ENCODE peak calls at places on chromosomes 7 and 10, in ten cellular contexts. S, F, Z, H, U, B, A, D, G and K are unnamed samples.

GRCh38 chr7:32679192-32679591 is 183.9 kb downstream of the AVL9 start:
- DNase-seq in S (no peak), F (no peak), Z (no peak), H (no peak), U (no peak), B (no peak), A (no peak), D (no peak), G (no peak), K (no peak)

GRCh38 chr7:69751026-69751425 is 152.8 kb downstream of the AUTS2 start:
- DNase-seq in S (no peak), F (no peak), Z (no peak), H (no peak), U (no peak), B (no peak), A (no peak), D (no peak), G (no peak), K (no peak)

GRCh38 chr7:2598175-2598823 is 33.5 kb upstream of the TTYH3 start:
- DNase-seq in S (no peak), F (no peak), Z (no peak), H (no peak), U (no peak), B (no peak), A (no peak), D (no peak), G (no peak), K (no peak)

GRCh38 chr10:2023687-2024086 is 286.4 kb upstream of the ADARB2 start:
- DNase-seq in S (no peak), F (no peak), Z (no peak), H (no peak), U (no peak), B (no peak), A (no peak), D (no peak), G (no peak), K (no peak)

GRCh38 chr7:101676956-101677355 is 47.9 kb upstream of the MYL10 start:
- DNase-seq in S (no peak), F (no peak), Z (no peak), H (no peak), U (no peak), B (no peak), A (no peak), D (no peak), G (no peak), K (no peak)

GRCh38 chr7:96327429-96327828 is 5.5 kb upstream of the SLC25A13 start:
- DNase-seq in S (no peak), F (no peak), Z (no peak), H (no peak), U (no peak), B (no peak), A (no peak), D (peak), G (no peak), K (no peak)

GRCh38 chr7:18638594-18639452 is 143.3 kb downstream of the HDAC9 start:
- DNase-seq in S (no peak), F (no peak), Z (no peak), H (peak), U (no peak), B (no peak), A (no peak), D (no peak), G (peak), K (no peak)

GRCh38 chr7:88309845-88310244 is 3.2 kb upstream of the STEAP4 start:
- DNase-seq in S (no peak), F (no peak), Z (no peak), H (no peak), U (no peak), B (no peak), A (no peak), D (no peak), G (no peak), K (no peak)

GRCh38 chr10:22754298-22754697 is 39.9 kb upstream of the PIP4K2A start:
- DNase-seq in S (no peak), F (no peak), Z (no peak), H (no peak), U (no peak), B (no peak), A (no peak), D (no peak), G (no peak), K (no peak)

GRCh38 chr10:4069491-4069890 is 284.5 kb upstream of the KLF6 start:
- DNase-seq in S (peak), F (no peak), Z (no peak), H (no peak), U (no peak), B (no peak), A (no peak), D (no peak), G (peak), K (no peak)

GRCh38 chr7:81470084-81470723 is 299.6 kb downstream of the HGF start:
- DNase-seq in S (no peak), F (peak), Z (no peak), H (peak), U (no peak), B (peak), A (peak), D (peak), G (peak), K (no peak)

GRCh38 chr7:66464059-66464458 is 164.6 kb upstream of the KCTD7 start:
- DNase-seq in S (no peak), F (no peak), Z (no peak), H (no peak), U (no peak), B (no peak), A (no peak), D (no peak), G (no peak), K (no peak)

GRCh38 chr7:21945374-21946227 is at the start of gene CDCA7L:
- DNase-seq in S (no peak), F (peak), Z (peak), H (peak), U (peak), B (peak), A (peak), D (peak), G (peak), K (no peak)

GRCh38 chr7:46707973-46708372 is 786.9 kb upstream of the IGFBP3 start:
- DNase-seq in S (no peak), F (no peak), Z (no peak), H (no peak), U (no peak), B (no peak), A (no peak), D (no peak), G (no peak), K (no peak)

GRCh38 chr10:16732376-16732775 is 84.8 kb downstream of the RSU1 start:
- DNase-seq in S (no peak), F (no peak), Z (no peak), H (no peak), U (no peak), B (no peak), A (no peak), D (no peak), G (no peak), K (no peak)

GRCh38 chr10:132264306-132264950 is 43.3 kb downstream of the STK32C start:
- DNase-seq in S (no peak), F (no peak), Z (no peak), H (no peak), U (no peak), B (no peak), A (peak), D (no peak), G (no peak), K (no peak)

GRCh38 chr10:62327897-62328296 is 46.3 kb upstream of the ZNF365 start:
- DNase-seq in S (no peak), F (no peak), Z (no peak), H (no peak), U (no peak), B (no peak), A (no peak), D (no peak), G (no peak), K (no peak)

GRCh38 chr7:118627467-118627866 is 403.0 kb downstream of the ANKRD7 start:
- DNase-seq in S (no peak), F (no peak), Z (no peak), H (no peak), U (no peak), B (no peak), A (no peak), D (no peak), G (no peak), K (no peak)

GRCh38 chr10:133285217-133285616 is 8.5 kb upstream of the ADAM8 start:
- DNase-seq in S (no peak), F (no peak), Z (no peak), H (no peak), U (no peak), B (no peak), A (no peak), D (no peak), G (no peak), K (no peak)

GRCh38 chr10:30811665-30812017 is 182.1 kb upstream of the LYZL2 start:
- DNase-seq in S (no peak), F (no peak), Z (no peak), H (no peak), U (no peak), B (no peak), A (no peak), D (no peak), G (no peak), K (no peak)

GRCh38 chr10:48457949-48458661 is 146.8 kb downstream of the ARHGAP22 start:
- DNase-seq in S (no peak), F (no peak), Z (no peak), H (no peak), U (no peak), B (no peak), A (no peak), D (peak), G (no peak), K (no peak)

GRCh38 chr7:156017431-156017830 is 205.2 kb upstream of the SHH start:
- DNase-seq in S (no peak), F (no peak), Z (no peak), H (no peak), U (no peak), B (no peak), A (no peak), D (no peak), G (no peak), K (no peak)

GRCh38 chr7:107690611-107691010 is 30.0 kb downstream of the SLC26A4 start:
- DNase-seq in S (no peak), F (no peak), Z (no peak), H (no peak), U (no peak), B (no peak), A (no peak), D (no peak), G (peak), K (no peak)

GRCh38 chr7:90626011-90626410 is 29.9 kb downstream of the CDK14 start:
- DNase-seq in S (no peak), F (no peak), Z (no peak), H (no peak), U (no peak), B (no peak), A (no peak), D (no peak), G (peak), K (no peak)

GRCh38 chr7:27174077-27175004 is at the start of gene HOXA10:
- DNase-seq in S (no peak), F (no peak), Z (no peak), H (peak), U (no peak), B (no peak), A (no peak), D (peak), G (no peak), K (no peak)
- H3K4me3 ChIP-seq in S (peak), F (no peak), Z (peak), H (peak), U (peak), B (peak), A (peak), D (peak), G (peak), K (peak)

GRCh38 chr7:99395616-99396327 is 12.6 kb downstream of the PDAP1 start:
- DNase-seq in S (no peak), F (no peak), Z (no peak), H (no peak), U (no peak), B (no peak), A (no peak), D (no peak), G (no peak), K (no peak)
- TF ChIP-seq CTCF in S (no peak), F (no peak), Z (no peak), H (no peak), U (no peak), B (no peak), A (no peak), D (no peak), G (no peak), K (no peak)

GRCh38 chr7:158821173-158822021 is 7.9 kb downstream of the ESYT2 start:
- DNase-seq in S (no peak), F (no peak), Z (no peak), H (no peak), U (no peak), B (peak), A (no peak), D (no peak), G (peak), K (no peak)
- H3K4me3 ChIP-seq in S (no peak), F (no peak), Z (no peak), H (no peak), U (peak), B (peak), A (peak), D (no peak), G (no peak), K (peak)

GRCh38 chr10:91919651-91920050 is 3.9 kb upstream of the BTAF1 start:
- DNase-seq in S (no peak), F (no peak), Z (no peak), H (no peak), U (no peak), B (no peak), A (no peak), D (no peak), G (no peak), K (no peak)

GRCh38 chr10:91925022-91925320 is 1.4 kb downstream of the BTAF1 start:
- DNase-seq in S (no peak), F (no peak), Z (no peak), H (no peak), U (no peak), B (no peak), A (no peak), D (no peak), G (peak), K (no peak)

GRCh38 chr10:91924212-91925021 is 847 bp downstream of the BTAF1 start:
- DNase-seq in S (no peak), F (no peak), Z (no peak), H (no peak), U (no peak), B (no peak), A (no peak), D (no peak), G (no peak), K (no peak)

DNA sequence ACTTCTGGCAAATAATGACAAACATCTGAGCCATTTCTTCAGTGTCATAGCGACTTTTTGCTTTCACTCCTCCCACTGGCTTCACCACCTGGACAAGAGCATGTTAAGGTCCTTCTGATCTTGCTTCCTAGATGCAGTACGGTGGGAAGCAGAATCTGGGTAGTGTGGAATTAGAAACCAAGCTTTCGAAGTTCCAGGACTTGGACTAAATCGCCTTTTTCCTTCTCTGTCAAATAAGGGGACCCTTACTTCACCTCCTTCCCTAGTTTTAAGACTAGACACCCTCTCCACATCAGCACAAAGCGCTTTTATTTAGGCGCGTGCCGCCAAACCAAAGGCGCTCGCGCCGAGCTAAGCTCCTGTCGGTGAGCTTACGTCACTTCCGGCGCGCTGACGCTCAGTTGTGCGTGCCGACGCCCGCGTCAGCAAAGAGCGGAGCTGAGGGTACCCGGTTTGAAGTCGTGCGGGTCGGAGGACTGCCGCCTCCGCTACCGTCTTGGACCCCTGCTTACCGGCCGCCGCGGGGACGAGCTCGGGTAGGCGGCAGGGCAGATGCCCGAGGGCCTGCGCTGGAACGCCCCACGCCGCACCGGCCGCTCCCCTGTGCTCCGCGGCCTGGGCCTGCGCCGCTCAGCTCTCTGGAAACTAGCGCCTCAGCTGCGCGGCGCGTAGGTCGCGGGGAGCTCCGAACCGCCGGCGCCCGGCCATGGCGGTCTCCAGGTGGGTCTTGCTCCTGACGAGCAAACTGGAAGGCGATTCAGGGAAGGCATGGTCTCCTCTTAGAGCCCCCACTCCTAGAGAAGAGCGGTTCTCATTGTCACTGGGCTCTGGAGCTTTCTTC is at the start of gene BTAF1:
- DNase-seq in S (peak), F (peak), Z (peak), H (peak), U (peak), B (peak), A (peak), D (peak), G (peak), K (peak)
- TF ChIP-seq CTCF in S (no peak), F (peak), Z (no peak), H (no peak), U (no peak), B (no peak), A (no peak), D (no peak), G (no peak), K (no peak)

DNA sequence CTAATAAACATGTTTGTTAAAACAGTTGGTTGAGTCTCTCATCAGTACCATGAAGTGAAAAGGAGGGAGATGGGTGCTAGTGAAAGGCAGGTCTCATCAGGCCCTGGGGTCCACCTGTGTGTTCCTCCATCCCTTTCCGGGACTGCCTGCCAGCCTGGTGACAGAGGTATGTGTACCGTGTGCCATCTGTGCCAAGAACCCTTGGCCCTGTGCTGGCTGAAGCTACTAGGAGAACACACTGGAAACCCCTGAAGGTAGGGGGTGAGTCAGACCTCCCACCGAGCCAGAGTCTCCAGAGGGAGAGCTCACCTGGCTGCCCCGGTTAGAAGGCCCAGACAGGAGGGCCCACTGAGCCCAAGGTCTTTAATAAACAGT is 2.3 kb downstream of the DDIT4 start:
- DNase-seq in S (no peak), F (no peak), Z (no peak), H (no peak), U (no peak), B (peak), A (no peak), D (peak), G (peak), K (no peak)
- H3K4me3 ChIP-seq in S (peak), F (peak), Z (peak), H (peak), U (peak), B (peak), A (peak), D (peak), G (peak), K (peak)

GRCh38 chr10:116691079-116691398 is 51.3 kb downstream of the HSPA12A start:
- DNase-seq in S (no peak), F (no peak), Z (no peak), H (peak), U (no peak), B (no peak), A (peak), D (no peak), G (no peak), K (no peak)

GRCh38 chr10:116689096-116689495 is 53.3 kb downstream of the HSPA12A start:
- DNase-seq in S (no peak), F (no peak), Z (no peak), H (no peak), U (no peak), B (no peak), A (no peak), D (no peak), G (no peak), K (no peak)

GRCh38 chr10:116691544-116692126 is 50.7 kb downstream of the HSPA12A start:
- DNase-seq in S (no peak), F (peak), Z (no peak), H (peak), U (no peak), B (no peak), A (no peak), D (no peak), G (peak), K (no peak)

GRCh38 chr10:116689744-116690143 is 52.6 kb downstream of the HSPA12A start:
- DNase-seq in S (no peak), F (no peak), Z (no peak), H (no peak), U (no peak), B (no peak), A (no peak), D (no peak), G (no peak), K (no peak)

DNA sequence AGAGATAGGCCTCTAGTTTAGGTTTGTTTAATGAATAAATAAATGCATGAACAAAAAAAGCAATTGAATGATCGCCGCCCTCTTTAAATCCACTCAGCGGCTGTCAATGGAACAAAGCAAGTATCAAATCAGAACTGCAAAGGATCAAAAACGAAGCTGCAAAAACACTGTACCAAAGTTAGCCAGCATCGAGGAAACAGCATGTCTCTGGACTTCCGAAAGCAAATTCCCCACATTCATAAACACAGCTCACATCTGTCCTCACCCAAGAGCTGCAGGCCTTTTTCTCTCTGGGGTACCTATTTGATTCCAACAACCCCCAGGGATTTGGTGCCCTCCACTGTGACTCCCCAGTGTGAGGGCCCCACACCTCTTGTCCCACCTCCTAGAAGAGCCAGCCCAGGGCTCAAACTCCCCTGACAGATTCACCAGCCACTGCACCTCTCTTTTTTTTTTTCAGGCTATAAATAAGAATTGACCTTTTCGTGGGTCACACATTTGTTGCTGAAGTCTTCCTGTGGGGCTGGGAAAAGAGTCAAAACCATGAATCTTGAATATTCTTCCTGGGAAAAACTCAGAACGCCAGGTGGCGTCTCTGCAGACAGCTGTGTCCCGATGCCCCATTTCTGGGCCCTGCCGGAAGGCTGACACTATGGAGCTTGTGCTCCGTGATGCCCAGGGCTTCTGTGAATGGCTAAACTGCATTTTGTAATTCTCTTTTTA is 51.8 kb downstream of the HSPA12A start:
- DNase-seq in S (no peak), F (peak), Z (no peak), H (peak), U (no peak), B (no peak), A (peak), D (no peak), G (peak), K (no peak)
- TF ChIP-seq CTCF in S (peak), F (peak), Z (no peak), H (peak), U (no peak), B (no peak), A (peak), D (no peak), G (peak), K (peak)

GRCh38 chr10:55400075-55400474 is 599.0 kb upstream of the PCDH15 start:
- DNase-seq in S (no peak), F (no peak), Z (no peak), H (no peak), U (no peak), B (no peak), A (no peak), D (no peak), G (no peak), K (no peak)
- H3K4me3 ChIP-seq in S (no peak), F (no peak), Z (no peak), H (no peak), U (no peak), B (no peak), A (no peak), D (no peak), G (no peak), K (no peak)

DNA sequence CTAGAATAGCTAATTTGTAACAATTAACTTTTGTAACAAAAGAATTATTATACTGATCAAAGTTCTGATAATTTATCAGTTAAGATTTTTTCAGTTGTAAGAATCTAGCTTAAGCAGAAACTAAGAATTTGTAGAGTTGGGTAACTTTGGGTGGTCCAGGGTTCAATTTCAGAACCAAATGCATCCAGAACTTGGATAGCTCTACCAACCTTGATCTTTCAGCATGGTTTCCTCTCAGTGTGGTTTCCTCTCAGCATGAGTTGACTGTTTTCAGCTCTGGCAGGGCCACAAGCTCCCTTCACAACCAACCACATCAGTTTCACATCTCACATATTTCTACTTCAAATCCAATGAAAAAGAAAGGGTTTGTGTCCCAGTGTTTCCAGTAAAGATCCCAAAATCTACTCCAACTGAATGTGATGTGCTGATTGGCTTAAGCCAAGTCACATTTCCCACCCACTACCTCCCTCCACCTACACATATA is 3.3 kb upstream of the FAS start:
- DNase-seq in S (no peak), F (no peak), Z (no peak), H (no peak), U (no peak), B (no peak), A (no peak), D (no peak), G (no peak), K (no peak)
- TF ChIP-seq CTCF in S (no peak), F (no peak), Z (no peak), H (no peak), U (no peak), B (no peak), A (no peak), D (no peak), G (no peak), K (no peak)